ENCODE peak calls at places on chromosomes 13 and 19, in five cellular contexts. V is colonic mucosa, U is small intestine, E is GM23248, L is spleen. S is an unnamed sample.

GRCh38 chr19:48741222-48741999 is 1.0 kb upstream of the RASIP1 start:
- DNase-seq in V (peak; percentile 75), U (peak; percentile 73), E (peak; percentile 33), L (peak; percentile 80), S (peak; percentile 74)

GRCh38 chr13:99228737-99229691 is 28.4 kb downstream of the UBAC2 start:
- DNase-seq in V (no peak), U (peak; percentile 18), E (peak; percentile 84), L (no peak), S (no peak)

GRCh38 chr19:34480971-34481821 is at the start of gene WTIP:
- DNase-seq in V (peak; percentile 39), U (no peak), E (peak; percentile 91), L (no peak), S (no peak)

GRCh38 chr19:38648789-38649304 is 1.4 kb downstream of the ACTN4 start:
- DNase-seq in V (no peak), U (no peak), E (peak; percentile 17), L (no peak), S (no peak)

GRCh38 chr19:18646535-18647370 is 9.9 kb downstream of the KLHL26 start:
- DNase-seq in V (no peak), U (no peak), E (no peak), L (no peak), S (no peak)

GRCh38 chr13:102698649-102698980 is 3.8 kb upstream of the METTL21C start:
- DNase-seq in V (no peak), U (no peak), E (no peak), L (no peak), S (no peak)

GRCh38 chr19:19406878-19407639 is 1.6 kb downstream of the GATAD2A start:
- DNase-seq in V (peak; percentile 72), U (peak; percentile 96), E (peak; percentile 77), L (peak; percentile 85), S (peak; percentile 58)

GRCh38 chr13:52459668-52460067 is 4.4 kb downstream of the CKAP2 start:
- DNase-seq in V (no peak), U (no peak), E (peak; percentile 75), L (no peak), S (no peak)

GRCh38 chr19:7769171-7769570 is 6.1 kb downstream of the CLEC4M start:
- DNase-seq in V (no peak), U (no peak), E (no peak), L (no peak), S (no peak)

GRCh38 chr19:10830941-10831779 is 4.9 kb downstream of the TMED1 start:
- DNase-seq in V (no peak), U (no peak), E (no peak), L (no peak), S (peak; percentile 76)

GRCh38 chr19:16367269-16367683 is 42.6 kb downstream of the KLF2 start:
- DNase-seq in V (no peak), U (peak; percentile 36), E (no peak), L (peak; percentile 88), S (no peak)

GRCh38 chr13:76632388-76633044 is 253.7 kb downstream of the KCTD12 start:
- DNase-seq in V (no peak), U (no peak), E (no peak), L (no peak), S (no peak)

GRCh38 chr13:77544765-77545316 is 9.3 kb downstream of the SCEL start:
- DNase-seq in V (no peak), U (no peak), E (no peak), L (no peak), S (no peak)

GRCh38 chr13:75480691-75481175 is 1.2 kb downstream of the TBC1D4 start:
- DNase-seq in V (peak; percentile 82), U (peak; percentile 60), E (peak; percentile 61), L (peak; percentile 79), S (peak; percentile 79)

GRCh38 chr13:27354379-27354778 is 70.0 kb upstream of the GTF3A start:
- DNase-seq in V (no peak), U (no peak), E (peak; percentile 50), L (no peak), S (no peak)

GRCh38 chr13:113981611-113982295 is 7.9 kb upstream of the C13orf46 start:
- DNase-seq in V (no peak), U (no peak), E (no peak), L (no peak), S (no peak)

GRCh38 chr19:12723383-12723642 is 419 bp downstream of the TNPO2 start:
- DNase-seq in V (no peak), U (no peak), E (peak; percentile 53), L (no peak), S (no peak)

GRCh38 chr19:17129377-17129776 is 53.8 kb downstream of the MYO9B start:
- DNase-seq in V (no peak), U (no peak), E (no peak), L (no peak), S (no peak)

GRCh38 chr13:37429976-37430375 is 168.6 kb downstream of the POSTN start:
- DNase-seq in V (no peak), U (no peak), E (peak; percentile 95), L (no peak), S (no peak)

GRCh38 chr13:31733066-31733465 is 6.3 kb upstream of the RXFP2 start:
- DNase-seq in V (no peak), U (no peak), E (no peak), L (no peak), S (no peak)

GRCh38 chr19:2331601-2332246 is 3.2 kb downstream of the SPPL2B start:
- DNase-seq in V (no peak), U (no peak), E (no peak), L (no peak), S (peak; percentile 68)

GRCh38 chr19:2330255-2330631 is 1.8 kb downstream of the SPPL2B start:
- DNase-seq in V (peak; percentile 32), U (no peak), E (no peak), L (no peak), S (no peak)

GRCh38 chr19:2329528-2329927 is 1.0 kb downstream of the SPPL2B start:
- DNase-seq in V (peak; percentile 36), U (peak; percentile 40), E (peak; percentile 25), L (no peak), S (no peak)

GRCh38 chr19:2329162-2329505 is 650 bp downstream of the SPPL2B start:
- DNase-seq in V (no peak), U (peak; percentile 32), E (peak; percentile 45), L (no peak), S (no peak)

GRCh38 chr19:2330632-2331284 is 2.3 kb downstream of the SPPL2B start:
- DNase-seq in V (peak; percentile 96), U (peak; percentile 99), E (no peak), L (no peak), S (peak; percentile 72)
- H3K4me3 ChIP-seq in V (peak overlapping the region; percentile 12), U (peak overlapping the region; percentile 13), E (no peak overlapping the region), L (no peak overlapping the region), S (no peak overlapping the region)

GRCh38 chr13:110298221-110298565 is 8.8 kb downstream of the COL4A1 start:
- DNase-seq in V (no peak), U (no peak), E (no peak), L (no peak), S (no peak)
- H3K4me3 ChIP-seq in V (no peak overlapping the region), U (no peak overlapping the region), E (no peak overlapping the region), L (no peak overlapping the region), S (no peak overlapping the region)

GRCh38 chr13:66506979-66507378 is 723.2 kb downstream of the PCDH9 start:
- DNase-seq in V (no peak), U (no peak), E (no peak), L (no peak), S (no peak)

GRCh38 chr13:66503890-66504289 is 726.2 kb downstream of the PCDH9 start:
- DNase-seq in V (no peak), U (no peak), E (no peak), L (no peak), S (no peak)

GRCh38 chr13:66509176-66509575 is 721.0 kb downstream of the PCDH9 start:
- DNase-seq in V (no peak), U (no peak), E (no peak), L (no peak), S (no peak)

GRCh38 chr13:66506031-66506777 is 723.9 kb downstream of the PCDH9 start:
- DNase-seq in V (no peak), U (no peak), E (no peak), L (no peak), S (no peak)

GRCh38 chr13:66508153-66508909 is 721.8 kb downstream of the PCDH9 start:
- DNase-seq in V (no peak), U (no peak), E (no peak), L (no peak), S (no peak)
- H3K4me3 ChIP-seq in V (no peak overlapping the region), U (no peak overlapping the region), E (no peak overlapping the region), L (no peak overlapping the region), S (no peak overlapping the region)

GRCh38 chr13:46382224-46382623 is 4.8 kb downstream of the RUBCNL start:
- DNase-seq in V (no peak), U (no peak), E (no peak), L (no peak), S (no peak)
- H3K4me3 ChIP-seq in V (no peak overlapping the region), U (no peak overlapping the region), E (no peak overlapping the region), L (no peak overlapping the region), S (no peak overlapping the region)

GRCh38 chr13:57633950-57634828 is 2.6 kb downstream of the PCDH17 start:
- DNase-seq in V (no peak), U (no peak), E (no peak), L (peak; percentile 65), S (no peak)
- H3K4me3 ChIP-seq in V (no peak overlapping the region), U (no peak overlapping the region), E (no peak overlapping the region), L (peak overlapping the region; percentile 56), S (peak overlapping the region; percentile 18)

GRCh38 chr19:54881884-54882283 is 7.8 kb downstream of the FCAR start:
- DNase-seq in V (no peak), U (no peak), E (no peak), L (peak; percentile 75), S (no peak)

GRCh38 chr19:54883228-54883627 is 9.2 kb downstream of the FCAR start:
- DNase-seq in V (no peak), U (no peak), E (no peak), L (no peak), S (no peak)

GRCh38 chr19:54882758-54883157 is 8.7 kb downstream of the FCAR start:
- DNase-seq in V (no peak), U (no peak), E (no peak), L (no peak), S (no peak)
- H3K4me3 ChIP-seq in V (no peak overlapping the region), U (no peak overlapping the region), E (no peak overlapping the region), L (no peak overlapping the region), S (no peak overlapping the region)